ENCODE peak calls at places on chromosomes 5 and 9, in seven cellular contexts. M, D, W, R, C, P and N are unnamed samples.

GRCh38 chr9:34988218-34989055 is 1.1 kb upstream of the DNAJB5 start:
- DNase-seq in R (no peak), W (no peak), C (no peak), D (no peak), P (no peak), M (no peak), N (no peak)

GRCh38 chr5:176166427-176166826 is 71.8 kb upstream of the SIMC1 start:
- DNase-seq in R (peak), P (no peak), D (no peak), W (no peak), C (no peak), M (no peak), N (no peak)

GRCh38 chr5:143231973-143232812 is 171.3 kb downstream of the NR3C1 start:
- DNase-seq in P (no peak), R (no peak), W (no peak), M (no peak), C (no peak), D (no peak), N (no peak)

GRCh38 chr5:396715-397032 is 46.3 kb upstream of the EXOC3 start:
- DNase-seq in W (no peak), P (no peak), D (no peak), M (no peak), R (no peak), C (no peak), N (no peak)

GRCh38 chr5:173963867-173964429 is 25.0 kb upstream of the C5orf47 start:
- DNase-seq in P (no peak), C (no peak), W (no peak), D (peak), M (no peak), R (no peak), N (no peak)

GRCh38 chr9:133948138-133948537 is 44.0 kb downstream of the VAV2 start:
- DNase-seq in P (no peak), D (no peak), M (no peak), C (no peak), R (no peak), W (no peak), N (no peak)

GRCh38 chr5:58462623-58463230 is 2.8 kb upstream of the PLK2 start:
- DNase-seq in M (no peak), R (peak), P (peak), W (no peak), D (no peak), C (peak), N (no peak)

GRCh38 chr9:37342493-37342892 is 80.0 kb upstream of the GRHPR start:
- DNase-seq in P (no peak), M (no peak), D (no peak), R (no peak), W (no peak), C (no peak), N (no peak)

GRCh38 chr5:133700251-133700650 is 87.9 kb upstream of the FSTL4 start:
- DNase-seq in M (no peak), C (no peak), D (no peak), R (no peak), P (no peak), W (no peak), N (no peak)

GRCh38 chr5:143274952-143275351 is 128.5 kb downstream of the NR3C1 start:
- DNase-seq in W (no peak), D (no peak), R (peak), P (no peak), C (no peak), M (no peak), N (no peak)

GRCh38 chr9:124427281-124427680 is 12.0 kb upstream of the PSMB7 start:
- DNase-seq in W (no peak), R (no peak), D (no peak), M (no peak), C (no peak), P (no peak), N (no peak)

GRCh38 chr9:91817493-91818225 is 132.4 kb downstream of the ROR2 start:
- DNase-seq in C (no peak), D (no peak), M (no peak), P (no peak), W (no peak), R (peak), N (no peak)

GRCh38 chr5:145996135-145996534 is 59.8 kb downstream of the SH3RF2 start:
- DNase-seq in C (no peak), P (no peak), M (no peak), D (no peak), W (no peak), R (peak), N (no peak)

GRCh38 chr5:62731011-62731410 is 152.4 kb downstream of the LRRC70 start:
- DNase-seq in M (no peak), D (no peak), P (no peak), R (no peak), C (no peak), W (no peak), N (no peak)

GRCh38 chr5:149324639-149325038 is 20.7 kb upstream of the GRPEL2 start:
- DNase-seq in D (no peak), W (no peak), C (no peak), R (no peak), P (no peak), M (no peak), N (no peak)

GRCh38 chr9:90198956-90199355 is 443.7 kb downstream of the DIRAS2 start:
- DNase-seq in C (no peak), R (no peak), M (no peak), W (no peak), D (no peak), P (no peak), N (no peak)

GRCh38 chr5:151696470-151697061 is 9.9 kb upstream of the SPARC start:
- DNase-seq in R (peak), W (no peak), M (no peak), D (no peak), P (peak), C (peak), N (no peak)

GRCh38 chr5:56829137-56829536 is 13.8 kb downstream of the MAP3K1 start:
- DNase-seq in M (peak), C (no peak), P (no peak), D (no peak), W (no peak), R (no peak), N (no peak)

GRCh38 chr5:127941646-127942045 is 141.9 kb upstream of the SLC12A2 start:
- DNase-seq in D (peak), P (no peak), C (no peak), M (no peak), W (no peak), R (no peak), N (no peak)